ENCODE peak calls at places on chromosomes 13 and 19, in eight cellular contexts. N is breast epithelium; R is foreskin fibroblast; D is psoas muscle; B is CD8-positive, alpha-beta T cell; Z is neural progenitor cell; V is WTC11; K is GM10248. E is an unnamed sample.

GRCh38 chr19:38538793-38539528 is 78.8 kb downstream of the MAP4K1 start:
- DNase-seq in N (no peak), B (peak; percentile 64), Z (no peak), R (no peak), D (no peak), V (no peak), K (no peak), E (no peak)

GRCh38 chr13:31870511-31870910 is 131.2 kb downstream of the RXFP2 start:
- DNase-seq in N (no peak), B (no peak), Z (no peak), D (no peak), R (peak; percentile 70), V (no peak), K (no peak), E (no peak)

GRCh38 chr19:8251025-8251472 is 41.9 kb downstream of the CERS4 start:
- DNase-seq in D (peak; percentile 86), B (no peak), Z (no peak), N (peak; percentile 81), K (no peak), R (peak; percentile 36), V (no peak), E (no peak)

GRCh38 chr13:36382030-36382429 is 35.8 kb upstream of the SPART start:
- DNase-seq in K (no peak), Z (no peak), D (no peak), R (no peak), B (no peak), V (no peak), N (no peak), E (no peak)

GRCh38 chr13:44032801-44033200 is 153.1 kb downstream of the LACC1 start:
- DNase-seq in D (no peak), K (no peak), R (no peak), V (no peak), B (no peak), N (no peak), Z (no peak), E (no peak)

GRCh38 chr13:19927117-19927734 is 31.3 kb upstream of the ZMYM2 start:
- DNase-seq in V (no peak), N (no peak), R (peak; percentile 47), K (peak; percentile 30), B (no peak), Z (peak; percentile 22), D (no peak), E (no peak)

GRCh38 chr19:49718511-49718910 is 27.6 kb downstream of the CPT1C start:
- DNase-seq in Z (no peak), N (no peak), V (no peak), R (peak; percentile 44), B (no peak), K (no peak), D (no peak), E (no peak)

GRCh38 chr13:114019367-114019766 is 45.5 kb upstream of the C13orf46 start:
- DNase-seq in N (no peak), R (no peak), V (peak; percentile 79), B (no peak), K (no peak), Z (peak; percentile 17), D (peak; percentile 32), E (no peak)

GRCh38 chr19:33868821-33869412 is 72.2 kb downstream of the KCTD15 start:
- DNase-seq in R (peak; percentile 77), V (peak; percentile 38), Z (peak; percentile 50), D (peak; percentile 37), B (no peak), K (no peak), N (peak; percentile 56), E (no peak)

GRCh38 chr13:99178636-99179035 is 22.0 kb upstream of the UBAC2 start:
- DNase-seq in R (no peak), N (no peak), Z (no peak), V (no peak), B (peak; percentile 67), D (no peak), K (peak; percentile 12), E (no peak)

GRCh38 chr13:112902669-112903068 is 66.3 kb upstream of the MCF2L start:
- DNase-seq in N (peak; percentile 51), K (no peak), R (no peak), B (no peak), Z (no peak), V (no peak), D (no peak), E (no peak)

GRCh38 chr19:14413765-14414171 is 5.4 kb downstream of the DDX39A start:
- DNase-seq in B (no peak), K (peak; percentile 4), R (peak; percentile 58), D (no peak), V (no peak), N (no peak), Z (no peak), E (peak; percentile 61)

GRCh38 chr19:17125728-17126677 is 50.4 kb downstream of the MYO9B start:
- DNase-seq in V (no peak), K (peak; percentile 80), Z (no peak), N (no peak), D (peak; percentile 66), B (peak; percentile 89), R (peak; percentile 31), E (peak; percentile 65)

GRCh38 chr19:39563408-39563807 is 23.4 kb upstream of the EID2 start:
- DNase-seq in D (no peak), Z (no peak), R (peak; percentile 16), K (no peak), V (no peak), N (no peak), B (no peak), E (no peak)

GRCh38 chr13:85508683-85509329 is 290.4 kb downstream of the SLITRK6 start:
- DNase-seq in R (peak; percentile 59), Z (no peak), D (no peak), K (no peak), N (no peak), V (peak; percentile 34), B (no peak), E (no peak)

GRCh38 chr13:101751488-101751887 is 299.0 kb downstream of the ITGBL1 start:
- DNase-seq in V (no peak), N (no peak), D (no peak), Z (no peak), R (peak; percentile 93), K (no peak), B (no peak), E (no peak)

GRCh38 chr19:35442091-35442490 is 6.0 kb upstream of the FFAR2 start:
- DNase-seq in B (no peak), Z (no peak), N (no peak), K (no peak), R (no peak), D (peak; percentile 42), V (no peak), E (no peak)

DNA sequence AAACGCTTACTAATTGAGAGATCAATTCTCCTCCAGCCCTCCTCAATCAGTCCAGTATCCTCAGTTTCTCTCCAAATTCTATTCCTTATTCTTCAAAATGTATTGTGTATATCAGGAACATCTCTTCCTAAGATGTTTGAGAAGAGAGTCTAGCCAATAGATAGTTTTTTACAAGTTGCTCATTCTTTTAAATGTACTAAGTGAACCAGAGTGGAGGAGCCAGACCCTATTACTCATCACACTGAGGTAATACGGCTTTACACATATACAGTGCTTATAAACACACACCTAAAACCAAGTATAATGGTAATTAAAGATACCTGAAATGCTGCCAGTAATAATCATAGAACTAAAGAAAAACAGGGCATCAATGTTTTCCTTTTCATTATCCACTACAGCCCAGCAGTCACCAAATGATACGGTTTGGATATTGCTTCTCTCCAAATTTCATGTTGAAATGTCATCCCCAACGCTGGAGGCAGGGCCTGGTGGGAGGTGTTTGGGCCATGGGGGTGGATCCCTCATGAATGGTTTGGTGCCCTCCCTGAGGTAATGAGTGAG is 45.2 kb upstream of the HMGB1 start:
- DNase-seq in B (no peak), K (no peak), R (no peak), N (no peak), V (no peak), Z (no peak), D (no peak), E (no peak)
- TF ChIP-seq CTCF in B (no peak), K (no peak), R (no peak), N (no peak), V (no peak), Z (no peak), D (no peak), E (no peak)

DNA sequence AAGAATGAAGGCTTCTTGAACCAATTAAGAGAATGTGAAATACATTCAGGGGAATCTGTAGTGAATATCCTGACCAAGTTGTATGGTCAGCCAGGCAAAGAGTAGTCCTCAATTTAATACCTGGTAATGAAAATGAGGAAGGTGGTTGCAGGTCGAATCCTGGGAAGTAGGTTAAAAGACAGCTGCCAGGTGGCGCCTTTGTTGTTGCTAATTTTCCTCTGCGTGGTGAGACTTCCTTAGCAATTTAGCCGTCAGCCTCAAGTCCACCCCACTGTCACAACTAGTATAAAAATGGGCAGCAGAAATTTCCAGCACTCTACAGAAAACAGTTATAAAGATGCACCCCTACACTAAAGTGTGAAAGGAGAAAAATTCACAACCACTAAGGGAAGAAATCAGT is 235.7 kb downstream of the NHLRC3 start:
- DNase-seq in N (no peak), K (no peak), Z (peak; percentile 28), R (no peak), D (no peak), B (no peak), V (peak; percentile 15), E (no peak)
- TF ChIP-seq CTCF in N (no peak), K (peak; percentile 49), Z (peak; percentile 39), R (no peak), D (no peak), B (no peak), V (no peak), E (no peak)

GRCh38 chr13:51781246-51782022 is 22.5 kb downstream of the DHRS12 start:
- DNase-seq in V (peak; percentile 56), Z (peak; percentile 64), K (peak; percentile 48), D (no peak), B (no peak), N (no peak), R (peak; percentile 52), E (no peak)
- TF ChIP-seq CTCF in V (no peak), Z (peak; percentile 56), K (peak; percentile 40), D (no peak), B (no peak), N (no peak), R (peak; percentile 22), E (no peak)

GRCh38 chr13:24299488-24300114 is 9.8 kb upstream of the C1QTNF9 start:
- DNase-seq in N (no peak), B (no peak), R (no peak), K (no peak), Z (no peak), V (no peak), D (no peak), E (no peak)

GRCh38 chr13:24290280-24290932 is 19.0 kb upstream of the C1QTNF9 start:
- DNase-seq in V (no peak), K (no peak), R (no peak), Z (no peak), N (no peak), D (no peak), B (no peak), E (no peak)

GRCh38 chr13:24292476-24292875 is 16.9 kb upstream of the C1QTNF9 start:
- DNase-seq in B (no peak), N (no peak), R (no peak), K (no peak), Z (no peak), D (no peak), V (no peak), E (no peak)

GRCh38 chr13:24288870-24289269 is 20.5 kb upstream of the C1QTNF9 start:
- DNase-seq in Z (no peak), N (no peak), K (no peak), V (no peak), D (no peak), B (no peak), R (peak; percentile 29), E (no peak)

DNA sequence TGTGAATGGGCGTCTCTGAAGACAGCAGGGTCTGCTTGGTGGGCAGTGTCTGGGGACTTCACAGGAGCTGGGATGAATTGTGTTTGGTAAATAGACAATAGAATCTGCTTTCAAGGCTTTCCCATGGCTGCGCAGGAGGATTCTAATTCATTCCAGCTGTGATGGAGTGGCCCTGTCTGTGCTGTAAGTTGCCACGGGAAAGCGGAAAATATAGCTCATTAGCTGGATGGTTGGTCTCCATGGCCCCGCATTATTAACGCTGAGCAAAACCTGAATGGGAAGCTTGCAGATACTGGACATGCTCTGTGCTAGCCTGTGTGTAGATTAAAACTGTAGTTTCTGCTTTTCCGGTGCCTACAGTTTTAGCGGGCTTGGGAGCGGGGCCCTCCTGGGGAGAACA is 15.6 kb upstream of the C1QTNF9 start:
- DNase-seq in N (no peak), R (peak; percentile 49), B (no peak), V (no peak), D (no peak), K (no peak), Z (peak; percentile 45), E (no peak)
- TF ChIP-seq CTCF in N (no peak), R (no peak), B (no peak), V (no peak), D (no peak), K (no peak), Z (no peak), E (no peak)